ENCODE peak calls at places on chromosomes 7 and 10, in six cellular contexts. D is activated CD4-positive, CD25-positive, alpha-beta regulatory T cell treated with anti-CD3 and anti-CD28 coated beads, Interleukin-2, amount 50 U/mL, for 72 hours; C is RPMI7951; W is WERI-Rb-1; P is IMR-90; L is NCI-H1092. S is an unnamed sample.

GRCh38 chr10:70267161-70267933 is 16.5 kb downstream of the NPFFR1 start:
- DNase-seq in C (peak), P (peak), W (no peak), D (no peak), L (no peak), S (peak)

GRCh38 chr10:2214805-2215204 is 477.5 kb upstream of the ADARB2 start:
- DNase-seq in P (no peak), D (no peak), C (peak), L (no peak), W (no peak), S (no peak)

GRCh38 chr10:71968553-71969474 is 4.6 kb downstream of the CHST3 start:
- DNase-seq in P (peak), L (no peak), W (no peak), C (no peak), D (no peak), S (peak)

GRCh38 chr7:158745057-158745715 is 40.6 kb upstream of the NCAPG2 start:
- DNase-seq in D (no peak), P (no peak), C (no peak), L (no peak), W (no peak), S (no peak)

GRCh38 chr7:636396-636795 is 90.1 kb upstream of the DNAAF5 start:
- DNase-seq in D (peak), W (no peak), C (peak), L (no peak), P (no peak), S (peak)

GRCh38 chr7:148153611-148154010 is 437.0 kb upstream of the C7orf33 start:
- DNase-seq in W (no peak), L (peak), P (no peak), C (no peak), D (no peak), S (peak)

GRCh38 chr7:136845899-136846465 is 22.5 kb upstream of the CHRM2 start:
- DNase-seq in C (no peak), D (no peak), L (no peak), W (no peak), P (peak), S (peak)

GRCh38 chr7:47709051-47709450 is 127.1 kb upstream of the TNS3 start:
- DNase-seq in P (no peak), W (no peak), L (no peak), C (no peak), D (no peak), S (no peak)

GRCh38 chr10:119135517-119135890 is 30.0 kb downstream of the SFXN4 start:
- DNase-seq in D (no peak), P (peak), C (no peak), L (no peak), W (no peak), S (peak)

GRCh38 chr7:37354661-37355131 is 94.0 kb downstream of the ELMO1 start:
- DNase-seq in P (no peak), L (no peak), W (no peak), C (no peak), D (no peak), S (no peak)

GRCh38 chr10:34670101-34670500 is 145.0 kb downstream of the PARD3 start:
- DNase-seq in C (no peak), L (no peak), D (no peak), P (no peak), W (no peak), S (no peak)

GRCh38 chr7:34762769-34763168 is 104.8 kb downstream of the NPSR1 start:
- DNase-seq in C (no peak), L (no peak), D (no peak), P (peak), W (no peak), S (peak)

GRCh38 chr7:131688738-131689661 is 132.6 kb upstream of the PODXL start:
- DNase-seq in C (peak), D (peak), W (peak), L (peak), P (peak), S (peak)

GRCh38 chr7:104207348-104207730 is 474 bp downstream of the ORC5 start:
- DNase-seq in L (no peak), D (no peak), C (peak), W (no peak), P (peak), S (peak)

GRCh38 chr10:113438660-113439059 is 114.2 kb upstream of the HABP2 start:
- DNase-seq in P (peak), W (no peak), L (no peak), C (peak), D (no peak), S (peak)

GRCh38 chr7:8511810-8512209 is 78.4 kb downstream of the NXPH1 start:
- DNase-seq in W (no peak), P (no peak), C (no peak), L (no peak), D (no peak), S (no peak)

GRCh38 chr10:73810735-73811465 is 498 bp downstream of the NDST2 start:
- DNase-seq in C (peak), P (no peak), D (peak), W (no peak), L (no peak), S (peak)

GRCh38 chr7:70387197-70387596 is 744.7 kb upstream of the GALNT17 start:
- DNase-seq in D (no peak), L (no peak), W (no peak), P (no peak), C (no peak), S (no peak)

GRCh38 chr7:84372155-84372621 is 177.6 kb upstream of the SEMA3A start:
- DNase-seq in C (peak), D (no peak), P (peak), W (peak), L (no peak), S (peak)

GRCh38 chr10:102596506-102596971 is 47.7 kb upstream of the TRIM8 start:
- DNase-seq in L (peak), W (peak), D (no peak), C (peak), P (peak), S (peak)

GRCh38 chr10:61835069-61835908 is 66.2 kb upstream of the ARID5B start:
- DNase-seq in W (peak), L (no peak), D (no peak), P (peak), C (peak), S (peak)

GRCh38 chr7:103887853-103888602 is 101.4 kb downstream of the RELN start:
- DNase-seq in P (peak), L (no peak), C (no peak), W (no peak), D (no peak), S (no peak)